ENCODE peak calls at places on chromosomes 5 and 9, in eight cellular contexts. V is kidney, T is choroid plexus epithelial cell, D is IMR-90, M is A673, F is foreskin fibroblast, A is H1, Q is HCT116. W is an unnamed sample.

GRCh38 chr9:14346826-14347407 is 33.0 kb upstream of the NFIB start:
- DNase-seq in V (no peak), T (no peak), D (no peak), M (no peak), F (peak; percentile 20), A (peak; percentile 67), Q (no peak), W (no peak)

GRCh38 chr9:30524311-30524710 is 1860.1 kb upstream of the ACO1 start:
- DNase-seq in V (no peak), T (no peak), D (no peak), M (no peak), F (no peak), A (no peak), Q (no peak), W (no peak)

GRCh38 chr5:173604141-173604540 is 12.3 kb downstream of the BOD1 start:
- DNase-seq in V (no peak), T (no peak), D (no peak), M (no peak), F (no peak), A (no peak), Q (no peak), W (no peak)

GRCh38 chr5:1668141-1668721 is 131.4 kb downstream of the MRPL36 start:
- DNase-seq in V (peak; percentile 70), T (no peak), D (no peak), M (no peak), F (no peak), A (no peak), Q (no peak), W (no peak)

GRCh38 chr5:1378096-1378495 is 33.2 kb upstream of the CLPTM1L start:
- DNase-seq in V (peak; percentile 60), T (no peak), D (no peak), M (no peak), F (no peak), A (no peak), Q (no peak), W (no peak)

GRCh38 chr9:83583151-83584014 is 39.6 kb upstream of the IDNK start:
- DNase-seq in V (no peak), T (peak; percentile 87), D (peak; percentile 59), M (peak; percentile 76), F (peak; percentile 74), A (peak; percentile 80), Q (peak; percentile 48), W (peak; percentile 7)

GRCh38 chr9:85258823-85259370 is 482.9 kb downstream of the AGTPBP1 start:
- DNase-seq in V (no peak), T (peak; percentile 23), D (no peak), M (peak; percentile 61), F (peak; percentile 69), A (peak; percentile 67), Q (peak; percentile 63), W (no peak)

GRCh38 chr5:52708463-52708862 is 79.3 kb upstream of the ITGA1 start:
- DNase-seq in V (no peak), T (peak; percentile 48), D (no peak), M (no peak), F (peak; percentile 15), A (no peak), Q (no peak), W (no peak)

GRCh38 chr9:35906923-35907699 is 1.1 kb downstream of the HRCT1 start:
- DNase-seq in V (peak; percentile 89), T (peak; percentile 85), D (peak; percentile 75), M (peak; percentile 42), F (peak; percentile 94), A (no peak), Q (no peak), W (no peak)

GRCh38 chr5:14864181-14864812 is 7.3 kb downstream of the ANKH start:
- DNase-seq in V (no peak), T (no peak), D (no peak), M (no peak), F (no peak), A (no peak), Q (no peak), W (no peak)

GRCh38 chr9:79701651-79702050 is 129.9 kb downstream of the TLE4 start:
- DNase-seq in V (no peak), T (no peak), D (no peak), M (no peak), F (no peak), A (no peak), Q (no peak), W (no peak)

GRCh38 chr5:116574682-116575634 is at the start of gene SEMA6A:
- DNase-seq in V (peak; percentile 97), T (peak; percentile 89), D (peak; percentile 75), M (peak; percentile 91), F (peak; percentile 96), A (peak; percentile 98), Q (peak; percentile 95), W (no peak)

GRCh38 chr5:158373623-158374375 is 514.9 kb upstream of the CLINT1 start:
- DNase-seq in V (no peak), T (no peak), D (no peak), M (no peak), F (no peak), A (no peak), Q (no peak), W (no peak)

GRCh38 chr5:138463335-138464017 is 1.8 kb upstream of the EGR1 start:
- DNase-seq in V (peak; percentile 83), T (no peak), D (no peak), M (peak; percentile 15), F (peak; percentile 50), A (no peak), Q (no peak), W (no peak)

GRCh38 chr5:67268233-67269011 is 71.8 kb upstream of the CD180 start:
- DNase-seq in V (peak; percentile 85), T (peak; percentile 99), D (peak; percentile 95), M (peak; percentile 91), F (peak; percentile 98), A (no peak), Q (no peak), W (no peak)

GRCh38 chr9:91425270-91425669 is 1.6 kb upstream of the NFIL3 start:
- DNase-seq in V (no peak), T (no peak), D (no peak), M (no peak), F (no peak), A (no peak), Q (no peak), W (no peak)
- H3K4me3 ChIP-seq in V (peak overlapping the region; percentile 75), T (no peak overlapping the region), D (no peak overlapping the region), M (peak overlapping the region; percentile 83), F (peak overlapping the region; percentile 75), A (no peak overlapping the region), Q (no peak overlapping the region), W (peak overlapping the region; percentile 58)

DNA sequence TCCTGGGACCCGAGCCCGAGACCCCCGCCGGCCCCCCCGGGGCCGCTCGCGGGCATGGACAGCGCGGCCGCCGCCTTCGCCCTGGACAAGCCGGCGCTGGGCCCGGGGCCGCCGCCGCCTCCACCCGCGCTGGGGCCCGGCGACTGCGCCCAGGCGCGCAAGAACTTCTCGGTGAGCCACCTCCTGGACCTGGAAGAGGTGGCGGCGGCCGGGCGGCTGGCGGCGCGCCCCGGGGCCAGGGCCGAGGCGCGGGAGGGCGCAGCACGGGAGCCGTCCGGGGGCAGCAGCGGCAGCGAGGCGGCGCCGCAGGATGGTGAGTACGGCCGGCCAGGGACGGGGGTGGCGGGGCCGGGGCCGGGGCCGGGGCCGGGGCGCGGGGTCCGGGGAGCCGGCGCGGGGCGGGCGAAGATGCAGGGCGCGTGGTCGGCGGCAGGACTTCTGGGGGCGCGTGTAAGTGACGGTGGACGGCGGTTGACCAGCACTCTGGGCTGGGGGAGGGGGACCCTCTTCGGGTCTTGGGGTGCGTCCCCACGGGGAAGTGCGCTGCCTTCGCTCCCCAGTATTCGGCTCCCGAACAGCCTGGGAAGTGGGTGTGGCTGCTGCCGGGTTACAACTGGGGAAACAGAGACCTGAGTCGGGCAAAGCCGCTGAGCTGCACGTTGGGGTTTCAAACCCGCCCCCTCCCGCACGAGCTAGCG is 516 bp downstream of the PRRX2 start:
- DNase-seq in V (no peak), T (no peak), D (no peak), M (no peak), F (peak; percentile 55), A (peak; percentile 65), Q (no peak), W (no peak)
- H3K4me3 ChIP-seq in V (no peak overlapping the region), T (peak overlapping the region; percentile 22), D (peak overlapping the region; percentile 92), M (peak overlapping the region; percentile 54), F (peak overlapping the region; percentile 71), A (peak overlapping the region; percentile 48), Q (peak overlapping the region; percentile 71), W (no peak overlapping the region)

GRCh38 chr5:3828761-3829160 is 233.1 kb downstream of the IRX1 start:
- DNase-seq in V (no peak), T (no peak), D (no peak), M (no peak), F (no peak), A (no peak), Q (no peak), W (no peak)

GRCh38 chr5:3827624-3828023 is 232.0 kb downstream of the IRX1 start:
- DNase-seq in V (no peak), T (no peak), D (no peak), M (no peak), F (no peak), A (no peak), Q (no peak), W (no peak)

GRCh38 chr5:3825888-3826465 is 230.3 kb downstream of the IRX1 start:
- DNase-seq in V (no peak), T (no peak), D (no peak), M (no peak), F (no peak), A (no peak), Q (no peak), W (no peak)
- H3K4me3 ChIP-seq in V (no peak overlapping the region), T (no peak overlapping the region), D (no peak overlapping the region), M (no peak overlapping the region), F (no peak overlapping the region), A (no peak overlapping the region), Q (no peak overlapping the region), W (no peak overlapping the region)

GRCh38 chr5:37837101-37838032 is 2.5 kb downstream of the GDNF start:
- DNase-seq in V (peak; percentile 91), T (peak; percentile 80), D (peak; percentile 77), M (peak; percentile 93), F (peak; percentile 95), A (peak; percentile 90), Q (peak; percentile 18), W (no peak)

GRCh38 chr5:37836173-37837100 is 3.4 kb downstream of the GDNF start:
- DNase-seq in V (peak; percentile 82), T (peak; percentile 19), D (peak; percentile 29), M (no peak), F (peak; percentile 71), A (peak; percentile 77), Q (no peak), W (no peak)

GRCh38 chr5:37833990-37834389 is 5.9 kb downstream of the GDNF start:
- DNase-seq in V (no peak), T (no peak), D (no peak), M (no peak), F (no peak), A (no peak), Q (no peak), W (no peak)

GRCh38 chr5:37834542-37835399 is 5.1 kb downstream of the GDNF start:
- DNase-seq in V (no peak), T (no peak), D (no peak), M (no peak), F (peak; percentile 25), A (peak; percentile 71), Q (no peak), W (no peak)

DNA sequence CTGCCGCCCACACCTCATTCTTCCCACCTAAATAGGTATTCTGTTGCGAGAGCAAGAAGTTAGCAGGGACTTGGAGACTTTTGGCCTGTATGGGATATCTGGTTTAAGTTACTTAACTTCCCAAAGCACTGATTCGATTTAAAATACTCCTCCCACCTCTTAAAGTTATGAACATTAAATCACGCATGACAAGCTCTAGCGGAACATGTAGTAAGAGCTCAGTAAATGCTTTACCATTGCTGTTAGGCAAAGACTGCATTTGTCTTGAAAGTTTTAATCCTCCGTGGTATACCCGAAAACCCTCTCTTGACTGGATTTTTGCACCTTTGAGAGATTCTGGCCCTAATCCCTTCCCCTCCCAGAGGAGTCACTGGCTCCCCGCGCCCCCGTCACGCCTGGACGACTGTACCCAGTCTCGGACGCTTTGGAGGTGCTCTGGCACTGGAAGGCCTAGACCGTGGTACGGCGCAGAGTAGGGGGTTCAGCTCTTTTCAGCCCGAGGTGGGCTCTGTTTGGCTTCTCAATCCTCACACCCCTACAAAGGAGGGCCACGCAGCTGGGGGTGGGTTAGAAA is 4.4 kb downstream of the GDNF start:
- DNase-seq in V (no peak), T (no peak), D (no peak), M (no peak), F (no peak), A (no peak), Q (no peak), W (no peak)
- H3K4me3 ChIP-seq in V (no peak overlapping the region), T (no peak overlapping the region), D (no peak overlapping the region), M (no peak overlapping the region), F (no peak overlapping the region), A (peak overlapping the region; percentile 35), Q (no peak overlapping the region), W (no peak overlapping the region)